ENCODE peak calls at places on chromosome 18, in nine cellular contexts. One of them, this sample, is unnamed.

GRCh38 chr18:13217466-13217961 is 1.0 kb upstream of the LDLRAD4 start:
- DNase-seq in effector CD4-positive, alpha-beta T cell: peak
- DNase-seq in left cardiac atrium: peak
- DNase-seq in AG10803: peak
- DNase-seq in activated naive CD8-positive, alpha-beta T cell treated with anti-CD3 and anti-CD28 coated beads, Interleukin-2, amount 50 U/mL, for 24 hours: peak
- DNase-seq in ACHN: peak
- DNase-seq in adrenal gland: peak
- DNase-seq in hypothalamus: no peak
- DNase-seq in Daoy: peak
- DNase-seq in this sample: no peak

GRCh38 chr18:74806700-74807416 is 209.2 kb downstream of the ZNF407 start:
- DNase-seq in left cardiac atrium: no peak
- DNase-seq in AG10803: peak
- DNase-seq in effector CD4-positive, alpha-beta T cell: no peak
- DNase-seq in hypothalamus: no peak
- DNase-seq in Daoy: peak
- DNase-seq in adrenal gland: no peak
- DNase-seq in activated naive CD8-positive, alpha-beta T cell treated with anti-CD3 and anti-CD28 coated beads, Interleukin-2, amount 50 U/mL, for 24 hours: no peak
- DNase-seq in ACHN: peak
- DNase-seq in this sample: no peak

GRCh38 chr18:58216071-58216471 is 172.0 kb downstream of the NEDD4L start:
- DNase-seq in ACHN: peak
- DNase-seq in AG10803: peak
- DNase-seq in left cardiac atrium: no peak
- DNase-seq in hypothalamus: no peak
- DNase-seq in Daoy: no peak
- DNase-seq in activated naive CD8-positive, alpha-beta T cell treated with anti-CD3 and anti-CD28 coated beads, Interleukin-2, amount 50 U/mL, for 24 hours: no peak
- DNase-seq in adrenal gland: peak
- DNase-seq in effector CD4-positive, alpha-beta T cell: no peak
- DNase-seq in this sample: peak

GRCh38 chr18:22032392-22032961 is 136.9 kb upstream of the GATA6 start:
- DNase-seq in activated naive CD8-positive, alpha-beta T cell treated with anti-CD3 and anti-CD28 coated beads, Interleukin-2, amount 50 U/mL, for 24 hours: no peak
- DNase-seq in adrenal gland: peak
- DNase-seq in ACHN: peak
- DNase-seq in left cardiac atrium: no peak
- DNase-seq in hypothalamus: no peak
- DNase-seq in Daoy: peak
- DNase-seq in AG10803: peak
- DNase-seq in effector CD4-positive, alpha-beta T cell: no peak
- DNase-seq in this sample: no peak

GRCh38 chr18:79953921-79954651 is 2.6 kb upstream of the SLC66A2 start:
- DNase-seq in ACHN: no peak
- DNase-seq in adrenal gland: peak
- DNase-seq in AG10803: no peak
- DNase-seq in effector CD4-positive, alpha-beta T cell: no peak
- DNase-seq in activated naive CD8-positive, alpha-beta T cell treated with anti-CD3 and anti-CD28 coated beads, Interleukin-2, amount 50 U/mL, for 24 hours: peak
- DNase-seq in Daoy: no peak
- DNase-seq in left cardiac atrium: no peak
- DNase-seq in hypothalamus: no peak
- DNase-seq in this sample: no peak

GRCh38 chr18:32439802-32440201 is 30.9 kb downstream of the GAREM1 start:
- DNase-seq in AG10803: no peak
- DNase-seq in Daoy: peak
- DNase-seq in left cardiac atrium: no peak
- DNase-seq in ACHN: peak
- DNase-seq in activated naive CD8-positive, alpha-beta T cell treated with anti-CD3 and anti-CD28 coated beads, Interleukin-2, amount 50 U/mL, for 24 hours: no peak
- DNase-seq in effector CD4-positive, alpha-beta T cell: no peak
- DNase-seq in hypothalamus: no peak
- DNase-seq in adrenal gland: no peak
- DNase-seq in this sample: no peak

GRCh38 chr18:52002600-52002999 is 337.4 kb upstream of the DCC start:
- DNase-seq in effector CD4-positive, alpha-beta T cell: no peak
- DNase-seq in hypothalamus: no peak
- DNase-seq in adrenal gland: no peak
- DNase-seq in ACHN: no peak
- DNase-seq in Daoy: no peak
- DNase-seq in left cardiac atrium: no peak
- DNase-seq in AG10803: no peak
- DNase-seq in activated naive CD8-positive, alpha-beta T cell treated with anti-CD3 and anti-CD28 coated beads, Interleukin-2, amount 50 U/mL, for 24 hours: no peak
- DNase-seq in this sample: no peak

GRCh38 chr18:50143891-50144290 is 51.1 kb downstream of the MYO5B start:
- DNase-seq in adrenal gland: no peak
- DNase-seq in left cardiac atrium: no peak
- DNase-seq in Daoy: no peak
- DNase-seq in effector CD4-positive, alpha-beta T cell: no peak
- DNase-seq in ACHN: no peak
- DNase-seq in hypothalamus: no peak
- DNase-seq in activated naive CD8-positive, alpha-beta T cell treated with anti-CD3 and anti-CD28 coated beads, Interleukin-2, amount 50 U/mL, for 24 hours: no peak
- DNase-seq in AG10803: no peak
- DNase-seq in this sample: no peak

GRCh38 chr18:79318142-79318673 is 77.5 kb upstream of the NFATC1 start:
- DNase-seq in ACHN: no peak
- DNase-seq in left cardiac atrium: no peak
- DNase-seq in activated naive CD8-positive, alpha-beta T cell treated with anti-CD3 and anti-CD28 coated beads, Interleukin-2, amount 50 U/mL, for 24 hours: no peak
- DNase-seq in AG10803: no peak
- DNase-seq in adrenal gland: no peak
- DNase-seq in Daoy: no peak
- DNase-seq in hypothalamus: no peak
- DNase-seq in effector CD4-positive, alpha-beta T cell: no peak
- DNase-seq in this sample: no peak